ENCODE peak calls at places on chromosomes 11 and 22, in eight cellular contexts. One of them, this sample, is unnamed. For H3K4me1, the result is how much of the 10 kb centered on the place peaks cover.

GRCh38 chr11:34028407-34028804 is 23.1 kb upstream of the CAPRIN1 start:
- DNase-seq in psoas muscle: peak
- DNase-seq in IMR-90: peak
- DNase-seq in Panc1: no peak
- DNase-seq in MM.1S: no peak
- DNase-seq in adipocyte: peak
- DNase-seq in CD8-positive, alpha-beta T cell: no peak
- DNase-seq in tibial artery: no peak
- DNase-seq in this sample: no peak

GRCh38 chr11:121249039-121249663 is 43.4 kb upstream of the SC5D start:
- DNase-seq in CD8-positive, alpha-beta T cell: no peak
- DNase-seq in tibial artery: no peak
- DNase-seq in adipocyte: peak
- DNase-seq in psoas muscle: no peak
- DNase-seq in IMR-90: peak
- DNase-seq in MM.1S: peak
- DNase-seq in Panc1: peak
- DNase-seq in this sample: peak

GRCh38 chr11:30046211-30046945 is 29.5 kb upstream of the KCNA4 start:
- DNase-seq in IMR-90: no peak
- DNase-seq in tibial artery: no peak
- DNase-seq in CD8-positive, alpha-beta T cell: no peak
- DNase-seq in Panc1: no peak
- DNase-seq in psoas muscle: no peak
- DNase-seq in adipocyte: no peak
- DNase-seq in MM.1S: no peak
- DNase-seq in this sample: no peak

GRCh38 chr11:42591841-42592240 is 720.0 kb upstream of the API5 start:
- DNase-seq in MM.1S: no peak
- DNase-seq in adipocyte: no peak
- DNase-seq in tibial artery: no peak
- DNase-seq in CD8-positive, alpha-beta T cell: no peak
- DNase-seq in IMR-90: no peak
- DNase-seq in Panc1: no peak
- DNase-seq in psoas muscle: no peak
- DNase-seq in this sample: no peak

GRCh38 chr22:38177926-38178604 is 3.6 kb downstream of the PLA2G6 start:
- DNase-seq in tibial artery: peak
- DNase-seq in IMR-90: peak
- DNase-seq in adipocyte: peak
- DNase-seq in Panc1: peak
- DNase-seq in CD8-positive, alpha-beta T cell: no peak
- DNase-seq in MM.1S: no peak
- DNase-seq in psoas muscle: peak
- DNase-seq in this sample: peak

GRCh38 chr11:56296877-56297276 is 4.8 kb upstream of the OR8H1 start:
- DNase-seq in adipocyte: no peak
- DNase-seq in tibial artery: no peak
- DNase-seq in MM.1S: no peak
- DNase-seq in CD8-positive, alpha-beta T cell: no peak
- DNase-seq in Panc1: no peak
- DNase-seq in psoas muscle: no peak
- DNase-seq in IMR-90: no peak
- DNase-seq in this sample: no peak

GRCh38 chr11:69486773-69487266 is 5.4 kb downstream of the LINC01488 start:
- DNase-seq in Panc1: no peak
- DNase-seq in IMR-90: no peak
- DNase-seq in psoas muscle: peak
- DNase-seq in MM.1S: no peak
- DNase-seq in adipocyte: no peak
- DNase-seq in tibial artery: peak
- DNase-seq in CD8-positive, alpha-beta T cell: no peak
- DNase-seq in this sample: no peak

GRCh38 chr11:114262681-114263509 is 33.3 kb upstream of the NNMT start:
- DNase-seq in IMR-90: peak
- DNase-seq in adipocyte: peak
- DNase-seq in Panc1: no peak
- DNase-seq in MM.1S: peak
- DNase-seq in tibial artery: no peak
- DNase-seq in CD8-positive, alpha-beta T cell: no peak
- DNase-seq in psoas muscle: no peak
- DNase-seq in this sample: peak

GRCh38 chr11:65555693-65556231 is 2.4 kb downstream of the LTBP3 start:
- DNase-seq in CD8-positive, alpha-beta T cell: no peak
- DNase-seq in Panc1: peak
- DNase-seq in IMR-90: peak
- DNase-seq in tibial artery: peak
- DNase-seq in adipocyte: peak
- DNase-seq in MM.1S: no peak
- DNase-seq in psoas muscle: peak
- DNase-seq in this sample: no peak
- H3K4me1 ChIP-seq in CD8-positive, alpha-beta T cell: half or more
- H3K4me1 ChIP-seq in Panc1: half or more
- H3K4me1 ChIP-seq in IMR-90: under half
- H3K4me1 ChIP-seq in tibial artery: under half
- H3K4me1 ChIP-seq in adipocyte: under half
- H3K4me1 ChIP-seq in MM.1S: under half
- H3K4me1 ChIP-seq in psoas muscle: under half
- H3K4me1 ChIP-seq in this sample: under half

GRCh38 chr22:46776876-46777608 is 14.6 kb downstream of the TBC1D22A start:
- DNase-seq in MM.1S: no peak
- DNase-seq in tibial artery: peak
- DNase-seq in CD8-positive, alpha-beta T cell: no peak
- DNase-seq in IMR-90: no peak
- DNase-seq in psoas muscle: no peak
- DNase-seq in Panc1: no peak
- DNase-seq in adipocyte: no peak
- DNase-seq in this sample: no peak

GRCh38 chr22:46774456-46775363 is 12.3 kb downstream of the TBC1D22A start:
- DNase-seq in CD8-positive, alpha-beta T cell: no peak
- DNase-seq in MM.1S: no peak
- DNase-seq in tibial artery: no peak
- DNase-seq in IMR-90: no peak
- DNase-seq in adipocyte: no peak
- DNase-seq in Panc1: no peak
- DNase-seq in psoas muscle: no peak
- DNase-seq in this sample: no peak

GRCh38 chr22:46775364-46775758 is 12.9 kb downstream of the TBC1D22A start:
- DNase-seq in CD8-positive, alpha-beta T cell: no peak
- DNase-seq in IMR-90: no peak
- DNase-seq in MM.1S: no peak
- DNase-seq in tibial artery: no peak
- DNase-seq in Panc1: no peak
- DNase-seq in adipocyte: no peak
- DNase-seq in psoas muscle: no peak
- DNase-seq in this sample: no peak

GRCh38 chr22:46776486-46776826 is 14.0 kb downstream of the TBC1D22A start:
- DNase-seq in IMR-90: no peak
- DNase-seq in adipocyte: no peak
- DNase-seq in psoas muscle: no peak
- DNase-seq in tibial artery: no peak
- DNase-seq in CD8-positive, alpha-beta T cell: no peak
- DNase-seq in Panc1: no peak
- DNase-seq in MM.1S: no peak
- DNase-seq in this sample: no peak

DNA sequence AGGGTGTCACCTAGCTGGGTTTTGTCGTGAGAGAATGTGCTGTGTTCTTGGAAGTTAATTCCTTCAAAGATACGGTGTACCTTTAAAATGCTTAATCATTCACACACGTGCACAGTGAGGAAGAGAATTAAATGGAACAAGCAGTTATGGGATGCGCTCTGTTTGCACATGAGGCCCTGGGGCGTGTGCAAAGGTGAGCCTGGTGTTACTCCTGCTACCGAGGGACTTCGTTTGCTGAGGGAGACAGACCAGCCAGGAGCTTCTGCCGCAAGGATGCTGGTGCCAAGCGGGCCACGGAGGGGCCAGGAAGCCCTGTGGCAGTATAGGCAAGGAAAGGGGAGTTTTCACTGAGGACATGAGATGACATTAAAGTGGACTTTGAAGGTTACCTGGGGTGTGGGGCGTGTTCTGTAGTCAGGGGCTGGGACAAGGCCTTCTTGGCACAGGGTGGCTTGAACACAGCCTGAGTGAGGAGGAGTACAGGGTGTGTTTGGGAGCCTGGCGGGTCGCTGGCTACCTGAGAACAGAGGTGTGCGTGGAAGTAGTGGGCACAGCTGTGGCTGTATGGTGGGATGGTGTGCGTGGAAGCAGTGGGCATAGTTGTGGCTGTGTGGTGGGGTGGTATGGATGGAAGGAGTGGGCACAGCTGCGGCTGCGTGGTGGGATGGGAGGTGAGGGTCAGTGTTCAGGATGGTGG is 13.5 kb downstream of the TBC1D22A start:
- DNase-seq in IMR-90: no peak
- DNase-seq in Panc1: no peak
- DNase-seq in adipocyte: no peak
- DNase-seq in tibial artery: peak
- DNase-seq in CD8-positive, alpha-beta T cell: no peak
- DNase-seq in MM.1S: no peak
- DNase-seq in psoas muscle: no peak
- DNase-seq in this sample: peak
- H3K4me3 ChIP-seq in IMR-90: no peak
- H3K4me3 ChIP-seq in Panc1: no peak
- H3K4me3 ChIP-seq in adipocyte: no peak
- H3K4me3 ChIP-seq in tibial artery: no peak
- H3K4me3 ChIP-seq in CD8-positive, alpha-beta T cell: no peak
- H3K4me3 ChIP-seq in MM.1S: no peak
- H3K4me3 ChIP-seq in psoas muscle: no peak
- H3K4me3 ChIP-seq in this sample: no peak

GRCh38 chr11:123190504-123190903 is 4.5 kb downstream of the CLMP start:
- DNase-seq in CD8-positive, alpha-beta T cell: no peak
- DNase-seq in IMR-90: no peak
- DNase-seq in MM.1S: no peak
- DNase-seq in Panc1: no peak
- DNase-seq in adipocyte: no peak
- DNase-seq in tibial artery: no peak
- DNase-seq in psoas muscle: no peak
- DNase-seq in this sample: no peak
- H3K4me1 ChIP-seq in CD8-positive, alpha-beta T cell: under half
- H3K4me1 ChIP-seq in IMR-90: under half
- H3K4me1 ChIP-seq in MM.1S: under half
- H3K4me1 ChIP-seq in Panc1: under half
- H3K4me1 ChIP-seq in adipocyte: half or more
- H3K4me1 ChIP-seq in tibial artery: under half
- H3K4me1 ChIP-seq in psoas muscle: under half
- H3K4me1 ChIP-seq in this sample: under half

DNA sequence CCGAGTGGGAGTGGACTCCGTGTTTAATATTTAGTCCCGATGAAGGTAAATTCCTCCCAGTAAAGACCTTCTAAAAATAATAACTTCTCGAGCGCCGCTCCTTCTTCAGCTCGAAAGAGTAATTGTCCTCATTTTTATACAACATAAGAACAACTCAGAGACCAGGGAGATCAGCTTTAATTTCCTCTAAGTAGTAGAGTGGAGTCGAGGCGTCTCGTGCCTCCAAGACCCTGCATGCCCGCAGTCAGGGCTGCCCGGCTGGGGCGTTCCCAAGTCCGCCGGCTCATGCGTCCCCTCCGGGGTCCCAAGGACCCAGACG is 7.8 kb downstream of the WT1 start:
- DNase-seq in Panc1: no peak
- DNase-seq in tibial artery: no peak
- DNase-seq in adipocyte: no peak
- DNase-seq in CD8-positive, alpha-beta T cell: no peak
- DNase-seq in IMR-90: no peak
- DNase-seq in psoas muscle: no peak
- DNase-seq in MM.1S: no peak
- DNase-seq in this sample: no peak
- H3K4me3 ChIP-seq in Panc1: no peak
- H3K4me3 ChIP-seq in tibial artery: no peak
- H3K4me3 ChIP-seq in adipocyte: no peak
- H3K4me3 ChIP-seq in CD8-positive, alpha-beta T cell: no peak
- H3K4me3 ChIP-seq in IMR-90: no peak
- H3K4me3 ChIP-seq in psoas muscle: no peak
- H3K4me3 ChIP-seq in MM.1S: no peak
- H3K4me3 ChIP-seq in this sample: no peak

GRCh38 chr11:61756147-61756451 is 3.7 kb downstream of the MYRF start:
- DNase-seq in psoas muscle: no peak
- DNase-seq in MM.1S: no peak
- DNase-seq in adipocyte: no peak
- DNase-seq in Panc1: no peak
- DNase-seq in IMR-90: no peak
- DNase-seq in CD8-positive, alpha-beta T cell: no peak
- DNase-seq in tibial artery: no peak
- DNase-seq in this sample: no peak
- H3K4me1 ChIP-seq in psoas muscle: under half
- H3K4me1 ChIP-seq in MM.1S: under half
- H3K4me1 ChIP-seq in adipocyte: under half
- H3K4me1 ChIP-seq in Panc1: under half
- H3K4me1 ChIP-seq in IMR-90: under half
- H3K4me1 ChIP-seq in CD8-positive, alpha-beta T cell: under half
- H3K4me1 ChIP-seq in tibial artery: under half
- H3K4me1 ChIP-seq in this sample: under half

GRCh38 chr11:46278387-46279173 is 1.1 kb downstream of the CREB3L1 start:
- DNase-seq in IMR-90: peak
- DNase-seq in tibial artery: no peak
- DNase-seq in adipocyte: peak
- DNase-seq in CD8-positive, alpha-beta T cell: no peak
- DNase-seq in Panc1: no peak
- DNase-seq in MM.1S: no peak
- DNase-seq in psoas muscle: peak
- DNase-seq in this sample: peak
- H3K4me3 ChIP-seq in IMR-90: peak
- H3K4me3 ChIP-seq in tibial artery: peak
- H3K4me3 ChIP-seq in adipocyte: peak
- H3K4me3 ChIP-seq in CD8-positive, alpha-beta T cell: no peak
- H3K4me3 ChIP-seq in Panc1: peak
- H3K4me3 ChIP-seq in MM.1S: no peak
- H3K4me3 ChIP-seq in psoas muscle: peak
- H3K4me3 ChIP-seq in this sample: peak

GRCh38 chr11:826836-827145 is 928 bp upstream of the CRACR2B start:
- DNase-seq in IMR-90: no peak
- DNase-seq in CD8-positive, alpha-beta T cell: no peak
- DNase-seq in adipocyte: no peak
- DNase-seq in MM.1S: no peak
- DNase-seq in tibial artery: no peak
- DNase-seq in psoas muscle: no peak
- DNase-seq in Panc1: no peak
- DNase-seq in this sample: no peak
- H3K4me1 ChIP-seq in IMR-90: under half
- H3K4me1 ChIP-seq in CD8-positive, alpha-beta T cell: under half
- H3K4me1 ChIP-seq in adipocyte: under half
- H3K4me1 ChIP-seq in MM.1S: under half
- H3K4me1 ChIP-seq in tibial artery: under half
- H3K4me1 ChIP-seq in psoas muscle: under half
- H3K4me1 ChIP-seq in Panc1: half or more
- H3K4me1 ChIP-seq in this sample: under half

This sample was measured in small intestine.